ENCODE peak calls at places on chromosomes 13 and 19, in ten cellular contexts. V is tibial nerve, S is sigmoid colon, D is K562, O is suprapubic skin, L is GM12878, M is A549, C is SK-N-SH, F is esophagus muscularis mucosa, X is ovary. I is an unnamed sample.
A peak's percentile ranks its signal among the peaks of the same experiment; 100 is the strongest.

GRCh38 chr13:18951412-18951811 is 230.2 kb downstream of the TUBA3C start:
- DNase-seq in X (no peak), M (no peak), F (no peak), C (no peak), V (no peak), S (no peak), D (no peak), L (no peak), O (no peak), I (peak; percentile 73)

GRCh38 chr13:113648218-113648615 is 9.8 kb downstream of the ATP4B start:
- DNase-seq in O (peak; percentile 72), F (no peak), X (peak; percentile 17), S (peak; percentile 29), M (no peak), L (no peak), C (no peak), D (no peak), V (peak; percentile 11), I (peak; percentile 20)

GRCh38 chr13:91817250-91817649 is 418.8 kb downstream of the GPC5 start:
- DNase-seq in V (no peak), C (peak; percentile 17), X (no peak), O (no peak), F (no peak), L (no peak), M (peak; percentile 17), S (no peak), D (peak; percentile 7), I (no peak)

GRCh38 chr13:80979035-80979641 is 638.2 kb upstream of the SPRY2 start:
- DNase-seq in S (no peak), C (peak; percentile 59), F (no peak), O (no peak), D (peak; percentile 11), M (peak; percentile 70), V (no peak), X (no peak), L (peak; percentile 11), I (no peak)

GRCh38 chr19:37997911-37998344 is 90.9 kb downstream of the SIPA1L3 start:
- DNase-seq in S (no peak), F (no peak), C (no peak), V (no peak), L (no peak), X (no peak), M (peak; percentile 89), D (no peak), O (no peak), I (no peak)

GRCh38 chr13:25153736-25154135 is 18.4 kb downstream of the AMER2 start:
- DNase-seq in F (no peak), D (no peak), V (no peak), M (no peak), C (no peak), S (no peak), X (no peak), O (no peak), L (no peak), I (no peak)

GRCh38 chr13:112748947-112749346 is 59.1 kb downstream of the ATP11A start:
- DNase-seq in C (no peak), F (no peak), O (no peak), S (peak; percentile 82), L (no peak), V (no peak), X (no peak), D (no peak), M (no peak), I (peak; percentile 56)

GRCh38 chr13:55000043-55000442 is 1971.4 kb downstream of the OLFM4 start:
- DNase-seq in L (no peak), O (no peak), M (no peak), X (no peak), V (no peak), S (no peak), F (no peak), D (no peak), C (no peak), I (no peak)

GRCh38 chr13:78047151-78047550 is 128.5 kb upstream of the EDNRB start:
- DNase-seq in F (no peak), L (no peak), O (no peak), X (no peak), S (no peak), M (no peak), D (no peak), C (no peak), V (no peak), I (no peak)

GRCh38 chr13:19967619-19968018 is 9.1 kb downstream of the ZMYM2 start:
- DNase-seq in C (no peak), L (no peak), M (no peak), X (no peak), F (no peak), D (no peak), V (no peak), S (no peak), O (no peak), I (no peak)

GRCh38 chr13:26228080-26228479 is 6.0 kb upstream of the RNF6 start:
- DNase-seq in F (no peak), C (no peak), V (no peak), L (no peak), O (no peak), D (no peak), X (no peak), M (no peak), S (no peak), I (no peak)

DNA sequence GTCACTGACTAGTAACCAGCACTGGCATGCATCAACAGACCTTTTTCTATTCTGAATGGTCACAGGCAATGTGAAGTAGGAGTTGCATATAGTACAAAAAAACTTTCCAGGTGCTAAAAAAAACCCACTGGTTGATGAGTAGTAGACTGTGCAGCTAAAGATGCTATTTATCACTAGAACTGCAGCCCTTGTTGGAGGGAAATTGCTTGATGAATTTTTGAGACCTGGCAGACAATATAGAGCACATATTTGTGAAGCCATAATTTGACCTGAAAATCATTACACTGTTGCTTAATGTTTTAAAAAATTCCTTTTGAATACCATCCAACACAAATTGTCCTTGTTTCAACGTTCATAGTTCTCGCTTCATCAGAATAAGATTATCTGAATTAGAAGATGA is 441.0 kb downstream of the KLF12 start:
- DNase-seq in M (no peak), L (no peak), C (no peak), O (no peak), S (no peak), V (no peak), X (no peak), D (no peak), F (no peak), I (no peak)
- TF ChIP-seq EP300 in M (no peak), L (no peak), C (no peak), O (no peak), S (no peak), V (no peak), X (no peak), D (no peak), F (no peak), I (no peak)

DNA sequence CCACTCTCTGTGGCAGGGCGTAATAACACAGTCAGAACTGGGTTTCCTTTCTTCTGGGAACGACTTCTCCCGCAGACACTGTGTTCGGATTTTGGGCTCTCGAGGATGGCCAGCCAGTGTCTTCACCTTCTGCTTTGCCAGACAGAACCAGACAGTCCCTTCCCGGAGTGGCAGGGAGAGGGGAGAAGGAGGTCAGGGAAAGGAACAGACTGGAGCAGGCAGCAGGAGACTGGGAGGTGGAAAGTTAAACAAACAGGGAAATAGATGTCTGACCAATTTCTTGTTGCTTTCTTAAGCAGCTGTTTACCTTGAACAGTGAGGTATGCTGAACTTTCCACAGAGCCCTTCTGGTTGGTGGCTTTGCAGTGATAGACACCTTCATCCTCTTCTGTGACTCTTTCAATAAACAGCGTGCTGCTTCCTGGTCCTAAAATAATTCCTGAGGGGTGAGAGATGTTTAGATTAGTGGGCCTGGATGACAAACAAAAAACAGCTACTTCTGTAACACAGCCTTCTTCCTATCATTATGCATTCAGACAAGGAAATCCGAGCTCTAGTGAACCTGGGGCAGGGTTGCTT is 137.6 kb downstream of the FLT1 start:
- DNase-seq in F (no peak), D (no peak), M (peak; percentile 5), O (no peak), C (no peak), L (no peak), X (no peak), S (no peak), V (no peak), I (no peak)
- TF ChIP-seq EP300 in F (no peak), D (no peak), M (no peak), O (no peak), C (no peak), L (no peak), X (no peak), S (no peak), V (no peak), I (no peak)

DNA sequence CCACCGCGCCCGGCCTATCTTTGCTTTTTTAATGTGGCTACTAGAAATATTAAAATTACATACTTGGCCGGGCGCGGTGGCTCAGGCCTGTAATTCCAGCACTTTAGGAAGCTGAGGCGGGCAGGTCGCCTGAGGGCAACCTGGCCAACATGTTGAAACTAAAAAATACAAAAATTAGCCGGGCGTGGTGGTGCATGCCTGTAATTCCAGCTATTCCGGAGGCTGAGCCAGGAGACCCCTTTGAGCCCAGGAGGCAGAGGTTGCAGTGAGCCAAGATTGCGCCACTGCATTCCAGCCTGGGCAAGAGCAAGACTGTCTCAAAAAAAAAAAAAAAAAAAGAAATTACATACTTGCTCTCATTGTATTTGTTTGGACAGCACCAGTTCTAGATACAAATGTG is 34.8 kb upstream of the DPRX start:
- DNase-seq in D (no peak), C (no peak), M (no peak), F (no peak), X (no peak), S (no peak), O (no peak), V (no peak), L (no peak), I (no peak)
- TF ChIP-seq EP300 in D (no peak), C (no peak), M (no peak), F (no peak), X (no peak), S (no peak), O (no peak), V (no peak), L (no peak), I (no peak)

DNA sequence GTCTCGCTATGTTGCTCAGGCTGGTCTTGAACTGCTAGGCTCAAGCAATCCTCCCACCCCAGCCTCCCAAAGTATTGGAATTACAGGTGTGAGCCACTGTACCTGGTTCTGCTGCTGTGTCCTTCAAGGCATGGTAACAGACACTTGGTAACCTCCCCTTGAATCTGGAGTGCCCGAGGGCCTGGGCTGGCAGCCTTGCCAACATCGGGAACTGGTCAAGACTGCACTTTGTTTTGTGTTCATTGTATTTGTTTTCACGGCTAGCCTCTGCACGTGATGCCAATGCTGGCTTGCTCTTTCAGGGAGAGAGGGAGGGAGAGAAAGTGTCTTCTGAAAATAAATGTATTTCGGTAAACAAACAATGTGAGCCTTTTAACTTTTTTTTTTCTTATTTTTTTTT is 12.0 kb downstream of the CERS4 start:
- DNase-seq in X (no peak), D (no peak), S (no peak), C (no peak), V (no peak), F (no peak), M (no peak), O (peak; percentile 83), L (no peak), I (no peak)
- TF ChIP-seq EP300 in X (no peak), D (no peak), S (no peak), C (no peak), V (no peak), F (no peak), M (no peak), O (no peak), L (no peak), I (no peak)

I was measured in upper lobe of left lung.